ENCODE peak calls at places on chromosomes 11 and 22, in four cellular contexts. T is Peyer's patch, U is prostate gland, L is tibial nerve. A is an unnamed sample. For H3K9me3, the result is how much of the 10 kb centered on the place peaks cover.

GRCh38 chr11:95910638-95911368 is 13.1 kb downstream of the MTMR2 start:
- DNase-seq in T (no peak), U (no peak), L (no peak), A (no peak)

GRCh38 chr22:24843048-24843447 is 37.0 kb downstream of the SGSM1 start:
- DNase-seq in T (no peak), U (no peak), L (no peak), A (no peak)

GRCh38 chr11:92449222-92449621 is 224.6 kb downstream of the FAT3 start:
- DNase-seq in T (no peak), U (no peak), L (no peak), A (no peak)

GRCh38 chr11:28447226-28447625 is 339.0 kb downstream of the METTL15 start:
- DNase-seq in T (no peak), U (no peak), L (no peak), A (no peak)

GRCh38 chr22:41668971-41669911 is 19.4 kb downstream of the SNU13 start:
- DNase-seq in T (peak), U (no peak), L (no peak), A (no peak)

GRCh38 chr11:110529043-110529442 is 99.3 kb downstream of the FDX1 start:
- DNase-seq in T (no peak), U (no peak), L (no peak), A (no peak)

GRCh38 chr11:129596361-129596760 is 219.3 kb upstream of the TMEM45B start:
- DNase-seq in T (no peak), U (no peak), L (no peak), A (peak)

GRCh38 chr11:126430581-126431320 is 75.3 kb downstream of the ST3GAL4 start:
- DNase-seq in T (no peak), U (no peak), L (no peak), A (no peak)

GRCh38 chr11:11841121-11841604 is 609 bp upstream of the USP47 start:
- DNase-seq in T (peak), U (peak), L (peak), A (no peak)

GRCh38 chr11:113448311-113448666 is 26.9 kb downstream of the DRD2 start:
- DNase-seq in T (no peak), U (no peak), L (no peak), A (no peak)

GRCh38 chr22:36853407-36854099 is 7.3 kb upstream of the NCF4 start:
- DNase-seq in T (peak), U (no peak), L (peak), A (no peak)

GRCh38 chr22:47298017-47298820 is 535.8 kb downstream of the TBC1D22A start:
- DNase-seq in T (no peak), U (no peak), L (no peak), A (peak)

GRCh38 chr22:36913431-36914382 is at the start of gene CSF2RB:
- DNase-seq in T (peak), U (no peak), L (peak), A (no peak)

GRCh38 chr22:35912668-35913067 is 116.0 kb downstream of the RBFOX2 start:
- DNase-seq in T (no peak), U (no peak), L (no peak), A (no peak)

GRCh38 chr22:44755418-44755817 is 3.0 kb downstream of the ARHGAP8 start:
- DNase-seq in T (no peak), U (no peak), L (no peak), A (no peak)

GRCh38 chr11:116740741-116741140 is 32.0 kb downstream of the BUD13 start:
- DNase-seq in T (no peak), U (no peak), L (no peak), A (no peak)

GRCh38 chr11:33689089-33689488 is 11.5 kb downstream of the C11orf91 start:
- DNase-seq in T (no peak), U (no peak), L (no peak), A (peak)

GRCh38 chr11:109960831-109961230 is 132.4 kb upstream of the ZC3H12C start:
- DNase-seq in T (peak), U (no peak), L (peak), A (no peak)

GRCh38 chr11:118074785-118075184 is 2.1 kb upstream of the TMPRSS4 start:
- DNase-seq in T (no peak), U (peak), L (no peak), A (no peak)

GRCh38 chr11:48123249-48123875 is 93.2 kb upstream of the OR4B1 start:
- DNase-seq in T (no peak), U (no peak), L (no peak), A (no peak)

GRCh38 chr11:58958500-58958899 is 19.2 kb downstream of the GLYATL1 start:
- DNase-seq in T (peak), U (no peak), L (peak), A (no peak)

GRCh38 chr11:113090716-113091577 is 129.7 kb downstream of the NCAM1 start:
- DNase-seq in T (no peak), U (no peak), L (no peak), A (no peak)

GRCh38 chr22:19868773-19869471 is 14.2 kb upstream of the GNB1L start:
- DNase-seq in T (no peak), U (no peak), L (peak), A (no peak)

GRCh38 chr11:78281511-78281910 is 92.8 kb downstream of the USP35 start:
- DNase-seq in T (no peak), U (no peak), L (no peak), A (no peak)

GRCh38 chr11:117528061-117528780 is 200.6 kb downstream of the CEP164 start:
- DNase-seq in T (no peak), U (no peak), L (no peak), A (no peak)

GRCh38 chr11:105738972-105739574 is 129.2 kb downstream of the GRIA4 start:
- DNase-seq in T (no peak), U (no peak), L (no peak), A (no peak)

GRCh38 chr11:2209370-2209801 is 37.8 kb upstream of the TH start:
- DNase-seq in T (no peak), U (no peak), L (no peak), A (peak)

GRCh38 chr22:38482662-38483308 is 14.9 kb downstream of the KDELR3 start:
- DNase-seq in T (no peak), U (no peak), L (no peak), A (no peak)
- TF ChIP-seq POLR2A in T (no peak), U (no peak), L (no peak), A (no peak)

GRCh38 chr11:133064961-133065360 is 467.3 kb downstream of the OPCML start:
- DNase-seq in T (no peak), U (no peak), L (no peak), A (no peak)
- H3K27ac ChIP-seq in T (no peak), U (no peak), L (no peak), A (no peak)

GRCh38 chr22:49645257-49645656 is 182.4 kb downstream of the BRD1 start:
- DNase-seq in T (no peak), U (no peak), L (no peak), A (no peak)
- H3K9me3 ChIP-seq in T (under half), U (under half), L (under half), A (under half)

GRCh38 chr11:869399-870126 is 26.9 kb downstream of the TSPAN4 start:
- DNase-seq in T (no peak), U (no peak), L (no peak), A (no peak)

GRCh38 chr11:867856-868358 is 25.3 kb downstream of the TSPAN4 start:
- DNase-seq in T (no peak), U (no peak), L (no peak), A (no peak)

GRCh38 chr11:868802-869201 is 26.1 kb downstream of the TSPAN4 start:
- DNase-seq in T (no peak), U (no peak), L (no peak), A (no peak)

GRCh38 chr11:870127-870413 is 27.4 kb downstream of the TSPAN4 start:
- DNase-seq in T (no peak), U (no peak), L (no peak), A (no peak)

GRCh38 chr11:868394-868793 is 25.7 kb downstream of the TSPAN4 start:
- DNase-seq in T (no peak), U (no peak), L (no peak), A (no peak)
- TF ChIP-seq POLR2A in T (no peak), U (no peak), L (no peak), A (no peak)

DNA sequence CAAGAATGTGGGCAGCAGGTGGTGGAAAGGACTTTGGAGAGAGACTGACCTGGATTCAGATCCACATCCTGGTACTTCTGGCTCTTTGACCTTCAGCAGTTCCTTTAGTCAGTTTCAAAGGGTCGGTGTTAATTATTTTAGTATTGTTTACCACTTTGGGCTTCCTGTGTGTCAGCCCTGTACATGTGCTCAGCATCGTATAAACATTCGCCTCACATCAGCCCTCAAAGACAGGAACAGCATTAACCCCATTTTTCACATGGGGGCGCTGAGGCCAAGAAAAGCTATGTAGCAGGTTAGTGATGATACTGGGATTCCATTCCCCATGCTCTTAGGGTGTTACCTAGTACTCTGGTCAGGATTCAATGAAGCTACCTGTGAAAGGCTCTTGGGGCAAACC is 72.1 kb upstream of the YWHAH start:
- DNase-seq in T (no peak), U (no peak), L (no peak), A (no peak)
- H3K27ac ChIP-seq in T (no peak), U (no peak), L (no peak), A (no peak)

A was measured in vagina.